ENCODE peak calls at places on chromosomes 12 and 14, in ten cellular contexts. G, R, U, X, P, J, V, E, Y and L are unnamed samples.
A peak's percentile ranks its signal among the peaks of the same experiment; 100 is the strongest.

GRCh38 chr14:41482861-41483260 is 123.8 kb upstream of the LRFN5 start:
- DNase-seq in U (no peak), E (no peak), G (no peak), Y (no peak), V (no peak), R (no peak), J (no peak), P (no peak), X (no peak), L (no peak)

GRCh38 chr12:47818701-47819543 is 781 bp downstream of the HDAC7 start:
- DNase-seq in J (no peak), U (peak; percentile 69), V (peak; percentile 45), G (peak; percentile 81), R (no peak), P (peak; percentile 91), Y (no peak), E (no peak), X (no peak), L (peak; percentile 70)

GRCh38 chr12:58803893-58804292 is 116.4 kb downstream of the LRIG3 start:
- DNase-seq in E (no peak), J (peak; percentile 94), U (no peak), G (no peak), X (peak; percentile 59), Y (peak; percentile 16), P (no peak), V (peak; percentile 81), R (peak; percentile 77), L (no peak)

GRCh38 chr12:62260733-62261683 is 804 bp downstream of the USP15 start:
- DNase-seq in P (no peak), X (no peak), Y (peak; percentile 25), V (peak; percentile 47), G (peak; percentile 42), E (peak; percentile 32), J (peak; percentile 41), R (peak; percentile 54), U (peak; percentile 47), L (peak; percentile 62)

GRCh38 chr14:85532570-85532969 is 2.6 kb downstream of the FLRT2 start:
- DNase-seq in J (no peak), G (no peak), Y (no peak), U (no peak), R (no peak), E (no peak), P (no peak), X (no peak), V (no peak), L (no peak)

GRCh38 chr12:7019043-7019569 is 830 bp upstream of the LPCAT3 start:
- DNase-seq in X (no peak), V (peak; percentile 0), J (no peak), E (no peak), P (no peak), Y (no peak), R (no peak), U (no peak), G (peak; percentile 23), L (no peak)

GRCh38 chr12:77477907-77478533 is 352.7 kb upstream of the NAV3 start:
- DNase-seq in G (peak; percentile 69), J (no peak), R (no peak), U (no peak), Y (no peak), E (no peak), X (no peak), V (no peak), P (no peak), L (no peak)

GRCh38 chr12:31813305-31813704 is 84.5 kb upstream of the AMN1 start:
- DNase-seq in R (no peak), E (no peak), U (no peak), P (no peak), J (no peak), Y (no peak), V (peak; percentile 11), G (peak; percentile 71), X (no peak), L (no peak)

GRCh38 chr14:64217747-64218146 is 76.4 kb downstream of the ESR2 start:
- DNase-seq in P (no peak), V (no peak), Y (no peak), X (no peak), J (no peak), G (no peak), U (no peak), R (no peak), E (no peak), L (no peak)

DNA sequence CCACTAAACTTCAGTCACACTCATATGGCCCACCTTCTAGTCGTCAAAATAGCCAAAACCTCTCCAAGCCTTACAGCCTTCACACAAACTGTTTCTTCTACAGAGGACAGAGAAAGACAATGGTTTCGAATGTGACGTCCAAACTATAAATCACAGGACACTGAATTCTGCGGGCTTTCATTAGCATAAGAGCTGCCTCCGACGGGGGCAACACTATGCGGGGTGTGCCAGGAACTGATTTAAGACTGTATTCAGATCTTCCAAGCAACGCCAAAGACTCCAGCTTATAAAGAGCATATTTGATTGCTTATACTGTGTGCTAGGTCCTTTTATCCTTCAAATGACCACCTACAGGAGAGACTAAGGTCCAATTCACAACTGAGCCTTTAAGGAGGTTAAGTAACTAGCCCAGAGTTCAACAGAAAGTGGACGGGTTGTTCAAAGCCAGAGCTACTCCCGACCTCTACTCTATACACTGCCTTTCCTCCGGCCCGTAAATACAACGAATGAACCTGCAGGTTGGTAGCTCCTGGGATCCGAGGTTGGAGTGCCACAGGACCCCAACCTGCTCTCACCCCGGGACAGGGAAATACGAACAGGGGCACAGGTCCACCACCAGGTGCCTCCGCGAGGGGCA is 574 bp downstream of the L2HGDH start:
- DNase-seq in R (peak; percentile 13), J (no peak), Y (no peak), X (no peak), P (no peak), G (no peak), V (no peak), U (no peak), E (no peak), L (no peak)
- TF ChIP-seq CTCF in R (peak; percentile 30), J (peak; percentile 20), Y (no peak), X (peak; percentile 50), P (peak; percentile 24), G (no peak), V (peak; percentile 42), U (no peak), E (no peak), L (no peak)

GRCh38 chr12:57236224-57236924 is 6.9 kb downstream of the SHMT2 start:
- DNase-seq in R (peak; percentile 62), P (peak; percentile 66), Y (no peak), U (no peak), J (no peak), X (no peak), G (peak; percentile 88), V (no peak), E (no peak), L (peak; percentile 63)

GRCh38 chr12:57234233-57234570 is 4.7 kb downstream of the SHMT2 start:
- DNase-seq in R (no peak), X (no peak), J (no peak), V (no peak), P (no peak), G (no peak), U (no peak), Y (no peak), E (no peak), L (no peak)

GRCh38 chr12:57234571-57235011 is 5.1 kb downstream of the SHMT2 start:
- DNase-seq in V (no peak), Y (no peak), X (no peak), E (no peak), G (no peak), U (no peak), R (no peak), J (no peak), P (peak; percentile 57), L (no peak)

GRCh38 chr12:57235728-57236131 is 6.2 kb downstream of the SHMT2 start:
- DNase-seq in X (no peak), R (no peak), E (no peak), U (no peak), P (peak; percentile 48), J (no peak), G (no peak), V (no peak), Y (no peak), L (peak; percentile 31)

GRCh38 chr12:57235012-57235727 is 5.7 kb downstream of the SHMT2 start:
- DNase-seq in R (peak; percentile 71), U (no peak), X (no peak), G (peak; percentile 78), E (no peak), Y (no peak), V (no peak), P (peak; percentile 86), J (peak; percentile 60), L (peak; percentile 37)
- TF ChIP-seq CTCF in R (no peak), U (no peak), X (no peak), G (peak; percentile 22), E (no peak), Y (no peak), V (no peak), P (no peak), J (peak; percentile 9), L (no peak)

DNA sequence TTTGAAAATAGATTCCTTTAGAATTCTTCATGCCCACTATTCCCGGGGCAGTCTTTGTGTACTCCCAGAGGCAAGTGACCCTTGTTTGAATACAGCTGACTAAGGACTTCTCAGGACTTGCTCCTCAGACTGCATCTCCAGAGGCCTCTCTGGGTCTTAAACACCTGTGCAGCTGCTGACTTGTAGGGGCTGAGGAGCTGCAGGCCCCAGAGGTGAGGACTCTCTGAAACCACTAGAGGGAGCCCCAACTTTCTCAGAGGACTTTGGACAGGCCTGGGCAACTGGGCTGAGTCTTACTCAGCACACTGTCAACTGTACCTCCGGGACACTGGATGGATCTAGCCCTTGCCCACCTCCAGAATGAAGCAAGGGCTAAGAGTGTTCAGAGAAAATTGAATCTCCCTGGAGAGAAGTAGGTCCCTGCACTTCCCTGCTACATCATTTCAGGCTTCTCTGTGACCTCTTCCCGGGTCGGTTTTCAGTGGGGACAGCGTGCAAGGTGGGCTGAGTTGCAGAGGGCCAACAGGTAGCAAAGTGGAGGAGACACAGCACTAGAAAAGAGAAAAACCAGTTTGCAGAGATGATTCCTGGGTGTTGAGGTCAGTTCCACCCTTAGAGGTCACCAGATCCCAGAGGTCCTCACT is 164.6 kb downstream of the TMEM117 start:
- DNase-seq in G (peak; percentile 89), P (no peak), U (peak; percentile 47), R (peak; percentile 85), E (no peak), X (peak; percentile 6), J (peak; percentile 31), Y (no peak), V (peak; percentile 76), L (no peak)
- TF ChIP-seq CTCF in G (peak; percentile 83), P (peak; percentile 30), U (peak; percentile 39), R (peak; percentile 80), E (peak; percentile 33), X (peak; percentile 63), J (peak; percentile 39), Y (no peak), V (peak; percentile 43), L (peak; percentile 61)

GRCh38 chr14:102517412-102518062 is 8.0 kb upstream of the ANKRD9 start:
- DNase-seq in P (peak; percentile 67), E (no peak), V (no peak), R (no peak), J (no peak), G (peak; percentile 54), U (no peak), X (no peak), Y (no peak), L (peak; percentile 66)
- TF ChIP-seq CTCF in P (no peak), E (no peak), V (no peak), R (no peak), J (no peak), G (no peak), U (no peak), X (peak; percentile 13), Y (no peak), L (no peak)

DNA sequence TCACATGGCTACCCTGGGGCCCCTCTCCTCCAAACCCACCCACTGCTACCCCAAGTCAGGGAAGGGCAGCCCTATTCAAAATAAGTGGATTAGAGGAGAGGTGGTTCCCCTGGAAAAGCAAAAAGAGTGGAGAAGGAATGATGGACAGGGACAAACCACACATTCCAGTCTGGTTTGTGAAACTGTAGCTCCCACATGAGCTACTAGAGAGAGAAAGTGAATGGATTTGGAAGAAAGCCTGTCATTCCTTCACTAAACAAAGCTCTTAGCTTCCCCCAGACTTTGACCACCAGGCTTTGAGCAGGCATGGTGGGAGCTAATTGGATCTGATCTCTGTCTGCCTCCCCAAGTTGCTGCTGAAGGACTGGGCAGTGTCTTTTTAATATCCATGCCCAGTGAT is 28.0 kb downstream of the CCDC63 start:
- DNase-seq in V (no peak), G (no peak), R (no peak), E (no peak), U (no peak), P (no peak), Y (no peak), X (no peak), J (no peak), L (no peak)
- TF ChIP-seq CTCF in V (no peak), G (no peak), R (no peak), E (no peak), U (no peak), P (no peak), Y (no peak), X (no peak), J (no peak), L (no peak)